ENCODE peak calls at places on chromosome 14, in eight cellular contexts. Y, V, I, Z, L, P, F and N are unnamed samples.
A peak's percentile ranks its signal among the peaks of the same experiment; 100 is the strongest.

GRCh38 chr14:79598339-79598738 is 613.0 kb downstream of the DIO2 start:
- DNase-seq in P (no peak), I (no peak), V (no peak), Z (no peak), Y (no peak), F (no peak), L (no peak), N (no peak)

GRCh38 chr14:36946872-36947271 is 225.5 kb downstream of the SLC25A21 start:
- DNase-seq in Y (no peak), L (no peak), V (no peak), Z (no peak), P (no peak), F (no peak), I (no peak), N (no peak)

GRCh38 chr14:32438511-32438910 is 109.4 kb downstream of the AKAP6 start:
- DNase-seq in Y (no peak), F (no peak), Z (no peak), P (no peak), V (no peak), L (no peak), I (no peak), N (no peak)

GRCh38 chr14:104244221-104245011 is 106.0 kb downstream of the KIF26A start:
- DNase-seq in L (no peak), I (no peak), V (peak; percentile 18), Z (peak; percentile 2), Y (peak; percentile 46), F (no peak), P (no peak), N (no peak)

GRCh38 chr14:58239259-58240210 is 5.1 kb upstream of the PSMA3 start:
- DNase-seq in I (peak; percentile 75), V (peak; percentile 64), F (peak; percentile 49), Z (peak; percentile 79), Y (peak; percentile 82), P (no peak), L (peak; percentile 46), N (peak; percentile 85)

GRCh38 chr14:74886001-74886400 is 4.3 kb downstream of the DLST start:
- DNase-seq in P (no peak), I (no peak), F (no peak), Z (no peak), V (no peak), L (no peak), Y (no peak), N (no peak)

GRCh38 chr14:85573406-85573805 is 43.5 kb downstream of the FLRT2 start:
- DNase-seq in P (no peak), F (no peak), V (no peak), L (no peak), I (no peak), Z (no peak), Y (no peak), N (no peak)

GRCh38 chr14:55600784-55601561 is 21.0 kb downstream of the KTN1 start:
- DNase-seq in I (no peak), Y (no peak), P (no peak), Z (no peak), L (no peak), F (no peak), V (no peak), N (no peak)

GRCh38 chr14:51208982-51209381 is 31.1 kb upstream of the TMX1 start:
- DNase-seq in I (no peak), P (no peak), Y (no peak), Z (no peak), L (no peak), V (no peak), F (no peak), N (no peak)

GRCh38 chr14:62661818-62662217 is 383.4 kb downstream of the KCNH5 start:
- DNase-seq in I (no peak), V (no peak), Y (no peak), L (no peak), P (no peak), Z (no peak), F (no peak), N (no peak)

GRCh38 chr14:22386924-22387775 is 201.9 kb downstream of the DAD1 start:
- DNase-seq in F (peak; percentile 64), P (no peak), V (peak; percentile 39), I (peak; percentile 78), Y (no peak), L (peak; percentile 88), Z (peak; percentile 67), N (peak; percentile 75)

GRCh38 chr14:61238611-61239010 is 42.5 kb downstream of the TMEM30B start:
- DNase-seq in Y (no peak), V (no peak), L (no peak), I (no peak), F (no peak), P (no peak), Z (no peak), N (no peak)

GRCh38 chr14:61569783-61570182 is 125.5 kb upstream of the HIF1A start:
- DNase-seq in Z (no peak), Y (no peak), P (peak; percentile 91), L (peak; percentile 60), I (no peak), F (no peak), V (peak; percentile 92), N (no peak)

GRCh38 chr14:105165134-105165704 is 3.4 kb downstream of the JAG2 start:
- DNase-seq in I (no peak), Y (no peak), V (no peak), Z (peak; percentile 32), F (no peak), P (no peak), L (no peak), N (no peak)

GRCh38 chr14:20680843-20681347 is 3.5 kb upstream of the RNASE4 start:
- DNase-seq in I (no peak), Y (no peak), L (no peak), V (peak; percentile 73), Z (peak; percentile 72), P (no peak), F (no peak), N (no peak)

GRCh38 chr14:75279153-75279738 is 618 bp downstream of the FOS start:
- DNase-seq in Y (no peak), F (peak; percentile 31), V (peak; percentile 79), Z (peak; percentile 77), P (no peak), L (no peak), I (peak; percentile 64), N (no peak)

GRCh38 chr14:51448831-51449665 is 202.7 kb upstream of the FRMD6 start:
- DNase-seq in P (no peak), V (no peak), F (peak; percentile 68), Y (no peak), I (no peak), L (no peak), Z (no peak), N (no peak)

GRCh38 chr14:104547310-104547997 is 32.1 kb upstream of the C14orf180 start:
- DNase-seq in I (no peak), Y (no peak), P (no peak), L (no peak), F (no peak), V (peak; percentile 18), Z (no peak), N (no peak)

GRCh38 chr14:23817164-23817767 is 136.3 kb upstream of the DHRS4 start:
- DNase-seq in Z (no peak), I (no peak), L (no peak), Y (no peak), V (no peak), P (no peak), F (no peak), N (no peak)

GRCh38 chr14:69538766-69539165 is 35.9 kb downstream of the CCDC177 start:
- DNase-seq in P (no peak), Z (no peak), F (no peak), L (no peak), Y (no peak), V (no peak), I (no peak), N (no peak)

GRCh38 chr14:69539631-69540410 is 34.9 kb downstream of the CCDC177 start:
- DNase-seq in Z (peak; percentile 21), V (peak; percentile 87), P (no peak), I (no peak), F (no peak), Y (no peak), L (no peak), N (no peak)

GRCh38 chr14:69543341-69544249 is 31.1 kb downstream of the CCDC177 start:
- DNase-seq in L (no peak), F (no peak), V (peak; percentile 88), P (peak; percentile 90), Z (peak; percentile 35), I (peak; percentile 17), Y (no peak), N (no peak)

GRCh38 chr14:69542311-69542710 is 32.4 kb downstream of the CCDC177 start:
- DNase-seq in V (no peak), Y (no peak), P (no peak), F (no peak), L (no peak), I (no peak), Z (no peak), N (no peak)

GRCh38 chr14:69540654-69541335 is 33.9 kb downstream of the CCDC177 start:
- DNase-seq in Z (no peak), P (no peak), V (no peak), F (no peak), Y (no peak), L (no peak), I (no peak), N (no peak)
- TF ChIP-seq CTCF in Z (no peak), P (no peak), V (no peak), F (no peak), Y (no peak), L (no peak), I (no peak), N (no peak)

GRCh38 chr14:71856199-71856919 is 75.9 kb upstream of the RGS6 start:
- DNase-seq in V (no peak), Z (no peak), P (no peak), L (no peak), I (peak; percentile 4), Y (no peak), F (no peak), N (no peak)

GRCh38 chr14:71852201-71852600 is 80.0 kb upstream of the RGS6 start:
- DNase-seq in L (no peak), I (no peak), P (no peak), Y (no peak), Z (no peak), V (no peak), F (no peak), N (no peak)

GRCh38 chr14:71855399-71856036 is 76.7 kb upstream of the RGS6 start:
- DNase-seq in I (peak; percentile 69), F (peak; percentile 85), Z (peak; percentile 73), Y (no peak), V (peak; percentile 73), L (peak; percentile 49), P (peak; percentile 5), N (no peak)
- TF ChIP-seq CTCF in I (peak; percentile 59), F (peak; percentile 77), Z (peak; percentile 53), Y (peak; percentile 44), V (peak; percentile 49), L (peak; percentile 71), P (peak; percentile 72), N (peak; percentile 52)

GRCh38 chr14:63747836-63748235 is 20.0 kb upstream of the SGPP1 start:
- DNase-seq in Y (no peak), Z (no peak), P (no peak), L (no peak), V (no peak), I (no peak), F (no peak), N (no peak)

GRCh38 chr14:63745272-63745671 is 17.4 kb upstream of the SGPP1 start:
- DNase-seq in I (no peak), Z (no peak), L (no peak), V (no peak), Y (no peak), F (no peak), P (no peak), N (no peak)

GRCh38 chr14:63745858-63746425 is 18.1 kb upstream of the SGPP1 start:
- DNase-seq in F (no peak), Z (peak; percentile 37), L (no peak), I (peak; percentile 18), P (no peak), Y (no peak), V (peak; percentile 54), N (no peak)
- TF ChIP-seq CTCF in F (no peak), Z (no peak), L (peak; percentile 8), I (no peak), P (no peak), Y (no peak), V (no peak), N (no peak)

GRCh38 chr14:81302613-81303012 is 81.9 kb upstream of the GTF2A1 start:
- DNase-seq in Z (no peak), P (no peak), F (peak; percentile 39), Y (no peak), I (no peak), V (no peak), L (peak; percentile 27), N (no peak)
- TF ChIP-seq CTCF in Z (peak; percentile 15), P (no peak), F (peak; percentile 26), Y (no peak), I (peak; percentile 1), V (peak; percentile 10), L (no peak), N (peak; percentile 12)